ENCODE peak calls at places on chromosomes 5 and 9, in eight cellular contexts. D is progenitor cell of endocrine pancreas; F is NCI-H460; Y is stimulated activated CD8-positive, alpha-beta memory T cell treated with anti-CD3 and anti-CD28 coated beads, Interleukin-15, amount 100 ng/mL, for 48 hours; E is psoas muscle; T is GM12878; A is GM20000; V is mucosa of gallbladder. M is an unnamed sample.

GRCh38 chr9:125183561-125183960 is 6.0 kb downstream of the PPP6C start:
- DNase-seq in D (no peak), F (no peak), Y (no peak), E (no peak), T (no peak), A (no peak), V (no peak), M (no peak)

GRCh38 chr5:77560677-77561263 is 68.7 kb upstream of the WDR41 start:
- DNase-seq in D (no peak), F (peak), Y (no peak), E (no peak), T (peak), A (peak), V (no peak), M (peak)

GRCh38 chr9:117783828-117784227 is 79.6 kb downstream of the TLR4 start:
- DNase-seq in D (no peak), F (no peak), Y (no peak), E (no peak), T (peak), A (peak), V (no peak), M (no peak)

GRCh38 chr9:8651126-8651525 is 851.5 kb upstream of the DMAC1 start:
- DNase-seq in D (no peak), F (no peak), Y (no peak), E (no peak), T (no peak), A (no peak), V (no peak), M (no peak)

GRCh38 chr5:108749130-108749861 is 1.6 kb downstream of the FER start:
- DNase-seq in D (peak), F (no peak), Y (peak), E (no peak), T (no peak), A (peak), V (peak), M (no peak)

GRCh38 chr9:35728041-35728971 is 3.7 kb downstream of the TLN1 start:
- DNase-seq in D (no peak), F (no peak), Y (peak), E (peak), T (no peak), A (peak), V (peak), M (no peak)

GRCh38 chr9:131011274-131012022 is 2.5 kb downstream of the LAMC3 start:
- DNase-seq in D (no peak), F (no peak), Y (no peak), E (peak), T (no peak), A (no peak), V (no peak), M (no peak)

GRCh38 chr5:140251527-140251973 is 51.4 kb downstream of the PFDN1 start:
- DNase-seq in D (no peak), F (no peak), Y (peak), E (no peak), T (peak), A (no peak), V (no peak), M (peak)

GRCh38 chr5:160353379-160353778 is 17.0 kb downstream of the C1QTNF2 start:
- DNase-seq in D (no peak), F (no peak), Y (no peak), E (peak), T (no peak), A (no peak), V (no peak), M (no peak)

GRCh38 chr9:132509921-132510874 is 72.2 kb upstream of the BARHL1 start:
- DNase-seq in D (no peak), F (no peak), Y (no peak), E (no peak), T (no peak), A (no peak), V (no peak), M (no peak)